ENCODE peak calls at places on chromosomes 13 and 19, in seven cellular contexts. C is naive thymus-derived CD4-positive, alpha-beta T cell; M is OCI-LY7; G is osteoblast; D is astrocyte of the spinal cord; N is CD8-positive, alpha-beta T cell; H is fibroblast of lung. S is an unnamed sample.

GRCh38 chr13:101416181-101417042 is at the start of gene NALCN:
- DNase-seq in C (no peak), M (no peak), G (peak), D (peak), N (no peak), H (peak), S (no peak)

GRCh38 chr13:94550030-94550738 is 45.8 kb downstream of the TGDS start:
- DNase-seq in C (no peak), M (no peak), G (no peak), D (no peak), N (no peak), H (peak), S (no peak)

GRCh38 chr19:17490411-17490810 is 20.1 kb downstream of the SLC27A1 start:
- DNase-seq in C (peak), M (no peak), G (peak), D (no peak), N (peak), H (no peak), S (no peak)

GRCh38 chr13:66831317-66831716 is 398.8 kb downstream of the PCDH9 start:
- DNase-seq in C (no peak), M (peak), G (no peak), D (no peak), N (no peak), H (no peak), S (no peak)

GRCh38 chr13:26941345-26942174 is 181.0 kb upstream of the GPR12 start:
- DNase-seq in C (no peak), M (no peak), G (peak), D (peak), N (no peak), H (peak), S (no peak)

GRCh38 chr19:719636-720377 is 11.1 kb downstream of the PALM start:
- DNase-seq in C (no peak), M (no peak), G (peak), D (no peak), N (no peak), H (no peak), S (no peak)

GRCh38 chr13:44474122-44474910 is 100.7 kb downstream of the SERP2 start:
- DNase-seq in C (no peak), M (no peak), G (no peak), D (peak), N (no peak), H (peak), S (no peak)

GRCh38 chr13:24923305-24923640 is 159.3 kb downstream of the RNF17 start:
- DNase-seq in C (peak), M (peak), G (peak), D (peak), N (no peak), H (peak), S (no peak)

GRCh38 chr19:44927746-44928145 is 13.3 kb downstream of the APOC1 start:
- DNase-seq in C (no peak), M (no peak), G (peak), D (peak), N (no peak), H (peak), S (no peak)

GRCh38 chr13:102233566-102234208 is 168.2 kb downstream of the FGF14 start:
- DNase-seq in C (no peak), M (no peak), G (no peak), D (no peak), N (no peak), H (no peak), S (no peak)

GRCh38 chr13:44165895-44166496 is 207.6 kb upstream of the SERP2 start:
- DNase-seq in C (no peak), M (no peak), G (no peak), D (no peak), N (no peak), H (no peak), S (no peak)

GRCh38 chr13:44575741-44576395 is at the start of gene TSC22D1:
- DNase-seq in C (peak), M (peak), G (peak), D (peak), N (peak), H (peak), S (peak)

DNA sequence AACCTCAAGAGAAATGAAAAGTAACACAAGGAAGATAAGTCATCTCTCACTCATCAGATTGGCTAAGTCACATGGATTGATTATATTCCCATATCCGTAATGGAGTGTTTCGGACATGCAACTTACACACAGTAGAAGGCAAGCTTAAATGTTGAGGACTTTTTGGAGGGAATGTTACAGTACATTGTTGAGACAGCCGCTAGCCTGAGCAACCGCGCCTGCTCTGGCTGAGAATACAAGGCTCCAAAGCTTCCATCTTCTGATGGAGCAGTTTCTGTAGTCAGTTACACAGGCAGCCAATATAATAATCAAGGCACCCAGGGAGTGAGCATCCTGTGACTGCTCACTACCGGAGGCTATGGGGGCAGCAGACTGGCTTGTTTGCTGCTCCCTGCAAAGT is 1.0 kb upstream of the CRYL1 start:
- DNase-seq in C (no peak), M (no peak), G (peak), D (peak), N (no peak), H (peak), S (no peak)
- H3K4me3 ChIP-seq in C (peak), M (no peak), G (peak), D (peak), N (peak), H (peak), S (peak)

GRCh38 chr19:34084396-34085145 is 87.7 kb upstream of the LSM14A start:
- DNase-seq in C (no peak), M (no peak), G (no peak), D (no peak), N (no peak), H (no peak), S (no peak)
- H3K4me3 ChIP-seq in C (no peak), M (no peak), G (no peak), D (no peak), N (no peak), H (no peak), S (no peak)

DNA sequence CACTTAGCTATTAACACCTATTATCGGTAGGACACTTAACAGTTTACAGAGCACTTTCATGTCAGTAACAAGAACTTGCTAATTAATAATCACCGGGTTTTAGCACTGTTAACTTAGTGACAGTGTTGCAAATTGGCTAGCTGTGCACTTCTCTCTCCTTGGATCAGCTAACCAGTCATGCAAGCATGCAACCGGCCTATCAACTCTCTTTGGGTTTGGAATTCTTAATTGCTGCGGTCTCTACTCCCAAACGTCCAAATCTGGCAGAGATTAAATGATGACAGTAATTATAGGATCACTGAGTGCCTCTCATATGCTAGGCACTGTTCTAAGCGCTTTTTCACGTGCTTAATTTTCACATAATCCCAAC is 1.2 kb downstream of the EPS15L1 start:
- DNase-seq in C (no peak), M (no peak), G (peak), D (no peak), N (no peak), H (no peak), S (no peak)
- H3K4me3 ChIP-seq in C (peak), M (peak), G (peak), D (peak), N (peak), H (peak), S (peak)

DNA sequence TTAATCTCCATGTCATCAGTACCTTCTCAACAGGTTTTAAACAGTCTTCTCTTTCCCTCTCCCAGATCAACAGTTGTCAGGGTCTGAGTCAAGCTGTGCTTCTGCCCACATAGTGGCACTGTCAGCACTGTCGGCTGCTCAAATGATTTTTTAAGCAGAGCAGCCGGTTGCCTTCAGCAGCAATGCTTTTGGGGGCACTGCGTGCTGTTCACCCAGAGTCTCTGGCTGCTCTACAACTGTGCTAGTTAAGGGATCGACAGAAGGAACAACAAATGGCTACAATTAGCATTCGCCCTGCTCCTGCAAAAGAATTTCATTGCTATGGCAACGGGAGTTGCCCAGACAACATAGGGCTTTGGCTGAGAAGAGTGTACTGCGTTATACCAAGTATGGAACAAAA is 412.9 kb downstream of the DIAPH3 start:
- DNase-seq in C (no peak), M (no peak), G (peak), D (peak), N (no peak), H (peak), S (no peak)
- H3K4me3 ChIP-seq in C (no peak), M (no peak), G (peak), D (peak), N (no peak), H (no peak), S (no peak)

GRCh38 chr13:98144501-98145350 is 1.8 kb downstream of the FARP1 start:
- DNase-seq in C (no peak), M (no peak), G (peak), D (peak), N (no peak), H (peak), S (no peak)
- H3K4me3 ChIP-seq in C (no peak), M (no peak), G (peak), D (peak), N (no peak), H (peak), S (no peak)

DNA sequence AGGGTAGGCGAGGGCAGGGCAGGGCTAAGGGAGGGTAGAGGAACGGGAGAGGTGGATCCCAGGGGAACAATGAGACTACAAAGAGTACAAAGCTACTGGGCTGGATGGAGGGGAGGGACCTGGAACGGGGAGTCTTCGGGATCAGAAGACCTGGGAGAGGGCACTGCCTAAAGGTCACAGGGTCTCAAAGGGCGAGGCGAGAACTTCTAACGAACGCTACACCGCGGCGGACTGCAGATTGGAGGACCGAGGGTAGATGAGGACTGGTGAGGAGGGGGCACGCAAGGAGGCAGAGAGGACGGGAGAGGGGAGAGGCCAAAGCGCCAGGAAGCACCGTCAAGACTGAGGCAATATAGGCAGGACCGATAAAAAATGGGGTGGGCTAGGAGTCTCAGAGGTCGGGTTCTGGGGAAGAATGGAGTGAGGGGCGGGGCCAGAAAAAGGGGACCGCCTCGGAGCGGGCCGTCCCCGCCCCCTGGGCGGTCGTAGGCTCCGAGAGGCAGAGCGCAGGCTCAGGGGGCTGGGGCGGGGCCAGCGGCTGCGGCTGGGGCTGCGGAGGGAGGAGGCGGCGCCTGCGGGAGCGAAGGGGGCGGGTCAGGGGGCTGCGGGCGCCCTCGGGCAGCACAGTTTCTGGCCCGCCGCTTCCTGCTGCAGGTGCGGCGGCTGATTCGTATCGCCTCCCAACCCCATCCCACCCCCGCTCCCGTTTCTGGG is 1.3 kb upstream of the KCNC3 start:
- DNase-seq in C (peak), M (peak), G (peak), D (no peak), N (peak), H (no peak), S (peak)
- H3K4me3 ChIP-seq in C (peak), M (peak), G (no peak), D (no peak), N (peak), H (no peak), S (peak)

GRCh38 chr13:110666255-110666533 is 39.7 kb downstream of the CARS2 start:
- DNase-seq in C (no peak), M (no peak), G (no peak), D (no peak), N (no peak), H (no peak), S (no peak)
- H3K4me3 ChIP-seq in C (no peak), M (no peak), G (no peak), D (no peak), N (no peak), H (no peak), S (peak)

GRCh38 chr19:8702350-8702749 is 3.8 kb upstream of the ACTL9 start:
- DNase-seq in C (peak), M (no peak), G (no peak), D (no peak), N (peak), H (no peak), S (peak)
- H3K4me3 ChIP-seq in C (peak), M (no peak), G (no peak), D (no peak), N (peak), H (no peak), S (no peak)

DNA sequence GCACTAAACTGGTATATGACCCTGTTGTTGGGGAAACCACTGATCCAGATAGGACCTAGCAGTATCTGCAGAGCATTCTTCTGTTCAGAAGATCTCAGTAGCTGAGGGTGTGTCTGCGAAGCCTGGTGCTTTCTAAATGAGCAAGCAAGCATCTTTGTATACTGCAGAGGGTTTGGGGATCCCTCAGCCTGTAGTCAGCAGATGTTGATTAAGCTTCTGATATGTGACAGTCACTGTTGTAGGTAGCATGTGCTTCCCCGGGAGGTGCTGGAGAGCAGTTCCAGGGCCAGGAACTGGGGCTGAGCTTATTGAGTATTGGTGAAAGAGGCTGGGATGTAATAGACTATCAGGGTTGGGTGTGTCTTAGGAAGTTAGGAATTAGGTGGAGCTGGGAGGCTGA is 1.5 kb downstream of the SCAF1 start:
- DNase-seq in C (no peak), M (no peak), G (no peak), D (no peak), N (no peak), H (no peak), S (no peak)
- H3K4me3 ChIP-seq in C (no peak), M (peak), G (peak), D (no peak), N (no peak), H (peak), S (no peak)

GRCh38 chr19:38880076-38880881 is 2.2 kb upstream of the RINL start:
- DNase-seq in C (no peak), M (no peak), G (no peak), D (no peak), N (no peak), H (no peak), S (no peak)

GRCh38 chr19:38880882-38881609 is 3.0 kb upstream of the RINL start:
- DNase-seq in C (no peak), M (no peak), G (peak), D (no peak), N (no peak), H (no peak), S (no peak)

GRCh38 chr19:38879400-38879751 is 1.3 kb upstream of the RINL start:
- DNase-seq in C (no peak), M (no peak), G (no peak), D (no peak), N (no peak), H (no peak), S (no peak)

GRCh38 chr19:38877781-38878574 is at the start of gene RINL:
- DNase-seq in C (peak), M (peak), G (peak), D (no peak), N (peak), H (no peak), S (peak)

GRCh38 chr19:38878575-38879399 is 712 bp upstream of the RINL start:
- DNase-seq in C (no peak), M (no peak), G (peak), D (no peak), N (no peak), H (no peak), S (no peak)
- H3K4me3 ChIP-seq in C (peak), M (peak), G (no peak), D (no peak), N (peak), H (no peak), S (no peak)

S was measured in HL-60.